ENCODE peak calls at places on chromosomes 12 and 14, in five cellular contexts. One of them, this sample, is unnamed.

GRCh38 chr12:3032770-3033537 is 44.2 kb upstream of the TSPAN9 start:
- DNase-seq in hypothalamus: no peak
- DNase-seq in germinal center: no peak
- DNase-seq in right cardiac atrium: no peak
- DNase-seq in stimulated activated CD4-positive, alpha-beta T cell treated with anti-CD3 and anti-CD28 coated beads, Interleukin-15, amount 100 ng/mL, for 1 hour: no peak
- DNase-seq in this sample: no peak

GRCh38 chr14:105045710-105046326 is 19.4 kb downstream of the GPR132 start:
- DNase-seq in hypothalamus: no peak
- DNase-seq in stimulated activated CD4-positive, alpha-beta T cell treated with anti-CD3 and anti-CD28 coated beads, Interleukin-15, amount 100 ng/mL, for 1 hour: peak; percentile 90
- DNase-seq in right cardiac atrium: peak; percentile 96
- DNase-seq in germinal center: peak; percentile 95
- DNase-seq in this sample: peak; percentile 74

GRCh38 chr14:105865266-105865903 is 339.0 kb downstream of the TMEM121 start:
- DNase-seq in right cardiac atrium: no peak
- DNase-seq in hypothalamus: no peak
- DNase-seq in germinal center: no peak
- DNase-seq in stimulated activated CD4-positive, alpha-beta T cell treated with anti-CD3 and anti-CD28 coated beads, Interleukin-15, amount 100 ng/mL, for 1 hour: no peak
- DNase-seq in this sample: peak; percentile 6

GRCh38 chr14:105430535-105430934 is 10.9 kb downstream of the MTA1 start:
- DNase-seq in stimulated activated CD4-positive, alpha-beta T cell treated with anti-CD3 and anti-CD28 coated beads, Interleukin-15, amount 100 ng/mL, for 1 hour: no peak
- DNase-seq in hypothalamus: no peak
- DNase-seq in germinal center: no peak
- DNase-seq in right cardiac atrium: no peak
- DNase-seq in this sample: no peak

GRCh38 chr14:101167428-101167827 is 263.9 kb upstream of the RTL1 start:
- DNase-seq in hypothalamus: no peak
- DNase-seq in stimulated activated CD4-positive, alpha-beta T cell treated with anti-CD3 and anti-CD28 coated beads, Interleukin-15, amount 100 ng/mL, for 1 hour: no peak
- DNase-seq in germinal center: no peak
- DNase-seq in right cardiac atrium: no peak
- DNase-seq in this sample: no peak

GRCh38 chr12:30973830-30974229 is 47.3 kb downstream of the TSPAN11 start:
- DNase-seq in stimulated activated CD4-positive, alpha-beta T cell treated with anti-CD3 and anti-CD28 coated beads, Interleukin-15, amount 100 ng/mL, for 1 hour: no peak
- DNase-seq in germinal center: no peak
- DNase-seq in right cardiac atrium: no peak
- DNase-seq in hypothalamus: no peak
- DNase-seq in this sample: no peak

GRCh38 chr12:52900166-52900895 is 4.5 kb downstream of the KRT8 start:
- DNase-seq in germinal center: no peak
- DNase-seq in stimulated activated CD4-positive, alpha-beta T cell treated with anti-CD3 and anti-CD28 coated beads, Interleukin-15, amount 100 ng/mL, for 1 hour: no peak
- DNase-seq in hypothalamus: no peak
- DNase-seq in right cardiac atrium: no peak
- DNase-seq in this sample: no peak

GRCh38 chr12:15220961-15221885 is at the start of gene RERG:
- DNase-seq in right cardiac atrium: peak; percentile 94
- DNase-seq in stimulated activated CD4-positive, alpha-beta T cell treated with anti-CD3 and anti-CD28 coated beads, Interleukin-15, amount 100 ng/mL, for 1 hour: peak; percentile 73
- DNase-seq in germinal center: peak; percentile 74
- DNase-seq in hypothalamus: peak; percentile 55
- DNase-seq in this sample: peak; percentile 94

GRCh38 chr12:87363497-87364084 is 665.6 kb downstream of the C12orf50 start:
- DNase-seq in stimulated activated CD4-positive, alpha-beta T cell treated with anti-CD3 and anti-CD28 coated beads, Interleukin-15, amount 100 ng/mL, for 1 hour: no peak
- DNase-seq in right cardiac atrium: no peak
- DNase-seq in hypothalamus: no peak
- DNase-seq in germinal center: no peak
- DNase-seq in this sample: no peak

GRCh38 chr12:67735868-67736267 is 87.3 kb downstream of the DYRK2 start:
- DNase-seq in hypothalamus: no peak
- DNase-seq in germinal center: no peak
- DNase-seq in stimulated activated CD4-positive, alpha-beta T cell treated with anti-CD3 and anti-CD28 coated beads, Interleukin-15, amount 100 ng/mL, for 1 hour: no peak
- DNase-seq in right cardiac atrium: peak; percentile 55
- DNase-seq in this sample: no peak

GRCh38 chr14:37232907-37233481 is 35.3 kb downstream of the MIPOL1 start:
- DNase-seq in germinal center: peak; percentile 9
- DNase-seq in right cardiac atrium: no peak
- DNase-seq in stimulated activated CD4-positive, alpha-beta T cell treated with anti-CD3 and anti-CD28 coated beads, Interleukin-15, amount 100 ng/mL, for 1 hour: no peak
- DNase-seq in hypothalamus: no peak
- DNase-seq in this sample: no peak

GRCh38 chr14:58200480-58200841 is 512 bp downstream of the ACTR10 start:
- DNase-seq in right cardiac atrium: no peak
- DNase-seq in stimulated activated CD4-positive, alpha-beta T cell treated with anti-CD3 and anti-CD28 coated beads, Interleukin-15, amount 100 ng/mL, for 1 hour: no peak
- DNase-seq in germinal center: no peak
- DNase-seq in hypothalamus: no peak
- DNase-seq in this sample: no peak

GRCh38 chr14:70885343-70886014 is 21.8 kb upstream of the PCNX1 start:
- DNase-seq in stimulated activated CD4-positive, alpha-beta T cell treated with anti-CD3 and anti-CD28 coated beads, Interleukin-15, amount 100 ng/mL, for 1 hour: no peak
- DNase-seq in germinal center: no peak
- DNase-seq in hypothalamus: no peak
- DNase-seq in right cardiac atrium: no peak
- DNase-seq in this sample: no peak

GRCh38 chr14:68449565-68450295 is 343.1 kb downstream of the ZFP36L1 start:
- DNase-seq in hypothalamus: no peak
- DNase-seq in right cardiac atrium: no peak
- DNase-seq in stimulated activated CD4-positive, alpha-beta T cell treated with anti-CD3 and anti-CD28 coated beads, Interleukin-15, amount 100 ng/mL, for 1 hour: no peak
- DNase-seq in germinal center: no peak
- DNase-seq in this sample: no peak

GRCh38 chr12:116236148-116236731 is 41.3 kb downstream of the MED13L start:
- DNase-seq in stimulated activated CD4-positive, alpha-beta T cell treated with anti-CD3 and anti-CD28 coated beads, Interleukin-15, amount 100 ng/mL, for 1 hour: peak; percentile 13
- DNase-seq in right cardiac atrium: no peak
- DNase-seq in hypothalamus: no peak
- DNase-seq in germinal center: peak; percentile 30
- DNase-seq in this sample: no peak

GRCh38 chr12:91590991-91591987 is 408.7 kb upstream of the DCN start:
- DNase-seq in right cardiac atrium: no peak
- DNase-seq in germinal center: no peak
- DNase-seq in stimulated activated CD4-positive, alpha-beta T cell treated with anti-CD3 and anti-CD28 coated beads, Interleukin-15, amount 100 ng/mL, for 1 hour: no peak
- DNase-seq in hypothalamus: no peak
- DNase-seq in this sample: no peak

GRCh38 chr14:49992901-49993335 is 100.0 kb downstream of the ARF6 start:
- DNase-seq in hypothalamus: no peak
- DNase-seq in right cardiac atrium: no peak
- DNase-seq in stimulated activated CD4-positive, alpha-beta T cell treated with anti-CD3 and anti-CD28 coated beads, Interleukin-15, amount 100 ng/mL, for 1 hour: no peak
- DNase-seq in germinal center: no peak
- DNase-seq in this sample: no peak

GRCh38 chr12:116700066-116700465 is 37.8 kb downstream of the SPRING1 start:
- DNase-seq in hypothalamus: no peak
- DNase-seq in stimulated activated CD4-positive, alpha-beta T cell treated with anti-CD3 and anti-CD28 coated beads, Interleukin-15, amount 100 ng/mL, for 1 hour: no peak
- DNase-seq in right cardiac atrium: no peak
- DNase-seq in germinal center: no peak
- DNase-seq in this sample: no peak

GRCh38 chr14:24064856-24065255 is 6.5 kb upstream of the CPNE6 start:
- DNase-seq in hypothalamus: no peak
- DNase-seq in germinal center: no peak
- DNase-seq in right cardiac atrium: no peak
- DNase-seq in stimulated activated CD4-positive, alpha-beta T cell treated with anti-CD3 and anti-CD28 coated beads, Interleukin-15, amount 100 ng/mL, for 1 hour: no peak
- DNase-seq in this sample: no peak

GRCh38 chr14:79552778-79553177 is 658.5 kb downstream of the DIO2 start:
- DNase-seq in germinal center: no peak
- DNase-seq in right cardiac atrium: no peak
- DNase-seq in hypothalamus: no peak
- DNase-seq in stimulated activated CD4-positive, alpha-beta T cell treated with anti-CD3 and anti-CD28 coated beads, Interleukin-15, amount 100 ng/mL, for 1 hour: no peak
- DNase-seq in this sample: no peak

GRCh38 chr12:42382013-42382696 is 56.2 kb downstream of the PPHLN1 start:
- DNase-seq in hypothalamus: no peak
- DNase-seq in germinal center: no peak
- DNase-seq in right cardiac atrium: no peak
- DNase-seq in stimulated activated CD4-positive, alpha-beta T cell treated with anti-CD3 and anti-CD28 coated beads, Interleukin-15, amount 100 ng/mL, for 1 hour: no peak
- DNase-seq in this sample: no peak

GRCh38 chr14:53380041-53380440 is 226.9 kb upstream of the DDHD1 start:
- DNase-seq in hypothalamus: no peak
- DNase-seq in stimulated activated CD4-positive, alpha-beta T cell treated with anti-CD3 and anti-CD28 coated beads, Interleukin-15, amount 100 ng/mL, for 1 hour: no peak
- DNase-seq in germinal center: no peak
- DNase-seq in right cardiac atrium: no peak
- DNase-seq in this sample: no peak

GRCh38 chr12:65156366-65156831 is 13.0 kb upstream of the LEMD3 start:
- DNase-seq in hypothalamus: no peak
- DNase-seq in stimulated activated CD4-positive, alpha-beta T cell treated with anti-CD3 and anti-CD28 coated beads, Interleukin-15, amount 100 ng/mL, for 1 hour: no peak
- DNase-seq in germinal center: peak; percentile 22
- DNase-seq in right cardiac atrium: no peak
- DNase-seq in this sample: no peak

GRCh38 chr12:120971299-120972180 is 6.8 kb upstream of the HNF1A start:
- DNase-seq in right cardiac atrium: no peak
- DNase-seq in stimulated activated CD4-positive, alpha-beta T cell treated with anti-CD3 and anti-CD28 coated beads, Interleukin-15, amount 100 ng/mL, for 1 hour: no peak
- DNase-seq in hypothalamus: no peak
- DNase-seq in germinal center: peak; percentile 82
- DNase-seq in this sample: no peak

GRCh38 chr14:103699901-103700752 is 15.1 kb downstream of the XRCC3 start:
- DNase-seq in germinal center: no peak
- DNase-seq in stimulated activated CD4-positive, alpha-beta T cell treated with anti-CD3 and anti-CD28 coated beads, Interleukin-15, amount 100 ng/mL, for 1 hour: no peak
- DNase-seq in hypothalamus: no peak
- DNase-seq in right cardiac atrium: peak; percentile 67
- DNase-seq in this sample: peak; percentile 97

GRCh38 chr12:104752883-104753282 is 205.2 kb downstream of the SLC41A2 start:
- DNase-seq in hypothalamus: no peak
- DNase-seq in germinal center: no peak
- DNase-seq in stimulated activated CD4-positive, alpha-beta T cell treated with anti-CD3 and anti-CD28 coated beads, Interleukin-15, amount 100 ng/mL, for 1 hour: no peak
- DNase-seq in right cardiac atrium: no peak
- DNase-seq in this sample: no peak

This sample was measured in posterior cingulate gyrus.